ENCODE peak calls at places on chromosomes 7 and 10, in eight cellular contexts. A is heart left ventricle; K is stimulated activated CD4-positive, alpha-beta T cell treated with anti-CD3 and anti-CD28 coated beads, Interleukin-15, amount 100 ng/mL, for 1 hour; H is GM04504; U is NCI-H1436 treated with DMSO at 0.1 percent for 48 hours; Q is AML-193; E is HT1080; S is posterior cingulate gyrus. Z is an unnamed sample.
A peak's percentile ranks its signal among the peaks of the same experiment; 100 is the strongest.

GRCh38 chr10:121796342-121796741 is 131.5 kb downstream of the ATE1 start:
- DNase-seq in E (no peak), U (no peak), H (no peak), S (no peak), K (no peak), Q (no peak), A (no peak), Z (no peak)

GRCh38 chr10:132175907-132176581 is 10.7 kb upstream of the DPYSL4 start:
- DNase-seq in A (no peak), Q (no peak), U (no peak), E (no peak), H (no peak), S (peak; percentile 57), K (no peak), Z (no peak)

GRCh38 chr10:51789903-51790302 is 90.5 kb upstream of the CSTF2T start:
- DNase-seq in Q (no peak), S (no peak), A (no peak), H (no peak), E (no peak), K (no peak), U (no peak), Z (no peak)

GRCh38 chr7:51067757-51068156 is 248.9 kb downstream of the COBL start:
- DNase-seq in Q (peak; percentile 19), U (peak; percentile 9), E (peak; percentile 41), H (peak; percentile 32), A (peak; percentile 56), S (no peak), K (peak; percentile 20), Z (no peak)

GRCh38 chr10:11884706-11885423 is 61.7 kb downstream of the PROSER2 start:
- DNase-seq in H (no peak), K (no peak), S (no peak), E (no peak), U (no peak), A (no peak), Q (no peak), Z (no peak)

GRCh38 chr7:30170460-30171197 is 35.8 kb downstream of the MTURN start:
- DNase-seq in S (no peak), E (no peak), A (no peak), U (no peak), K (no peak), Q (peak; percentile 78), H (no peak), Z (no peak)

GRCh38 chr10:118311505-118311904 is 30.6 kb downstream of the FAM204A start:
- DNase-seq in U (no peak), K (no peak), S (no peak), Q (no peak), E (no peak), H (no peak), A (no peak), Z (no peak)

GRCh38 chr10:23141995-23142394 is 46.6 kb downstream of the MSRB2 start:
- DNase-seq in A (no peak), S (no peak), U (no peak), E (no peak), Q (no peak), K (no peak), H (no peak), Z (no peak)

GRCh38 chr10:67976292-67977245 is 92.1 kb downstream of the SIRT1 start:
- DNase-seq in A (peak; percentile 75), U (no peak), E (no peak), Q (no peak), K (no peak), H (no peak), S (no peak), Z (no peak)

GRCh38 chr7:69922011-69922803 is 323.9 kb downstream of the AUTS2 start:
- DNase-seq in A (no peak), U (no peak), H (no peak), K (no peak), S (no peak), E (no peak), Q (no peak), Z (no peak)

GRCh38 chr10:103145860-103146466 is 47.1 kb downstream of the NT5C2 start:
- DNase-seq in U (no peak), E (peak; percentile 39), A (peak; percentile 89), S (no peak), H (peak; percentile 80), Q (no peak), K (no peak), Z (no peak)

GRCh38 chr10:35770817-35771355 is 128.8 kb upstream of the FZD8 start:
- DNase-seq in S (no peak), E (no peak), H (no peak), Q (no peak), K (no peak), U (no peak), A (no peak), Z (no peak)

GRCh38 chr10:133133471-133134231 is 26.4 kb upstream of the KNDC1 start:
- DNase-seq in Q (no peak), H (no peak), K (no peak), E (no peak), S (peak; percentile 23), A (no peak), U (no peak), Z (no peak)

GRCh38 chr10:100978121-100978895 is 9.0 kb downstream of the MRPL43 start:
- DNase-seq in Q (no peak), E (no peak), H (no peak), S (no peak), K (no peak), A (no peak), U (no peak), Z (no peak)